ENCODE peak calls at places on chromosomes 12 and 14, in seven cellular contexts. One of them, this sample, is unnamed. For H3K4me1, the result is how much of the 10 kb centered on the place peaks cover.

GRCh38 chr12:115998119-115998633 is 279.3 kb downstream of the MED13L start:
- DNase-seq in Peyer's patch: peak
- DNase-seq in ascending aorta: no peak
- DNase-seq in PC-3: peak
- DNase-seq in A549: peak
- DNase-seq in tibial artery: no peak
- DNase-seq in heart right ventricle: no peak
- DNase-seq in this sample: no peak

GRCh38 chr12:54052745-54053624 is 650 bp upstream of the HOXC4 start:
- DNase-seq in Peyer's patch: peak
- DNase-seq in ascending aorta: no peak
- DNase-seq in PC-3: no peak
- DNase-seq in A549: no peak
- DNase-seq in tibial artery: no peak
- DNase-seq in heart right ventricle: no peak
- DNase-seq in this sample: no peak

GRCh38 chr14:89466939-89467338 is 49.9 kb upstream of the FOXN3 start:
- DNase-seq in Peyer's patch: no peak
- DNase-seq in ascending aorta: no peak
- DNase-seq in PC-3: no peak
- DNase-seq in A549: no peak
- DNase-seq in tibial artery: peak
- DNase-seq in heart right ventricle: no peak
- DNase-seq in this sample: no peak

GRCh38 chr12:123523518-123523917 is 10.0 kb downstream of the RILPL1 start:
- DNase-seq in Peyer's patch: no peak
- DNase-seq in ascending aorta: no peak
- DNase-seq in PC-3: no peak
- DNase-seq in A549: no peak
- DNase-seq in tibial artery: no peak
- DNase-seq in heart right ventricle: no peak
- DNase-seq in this sample: no peak

GRCh38 chr14:105053421-105053820 is 11.8 kb downstream of the GPR132 start:
- DNase-seq in Peyer's patch: no peak
- DNase-seq in ascending aorta: no peak
- DNase-seq in PC-3: no peak
- DNase-seq in A549: no peak
- DNase-seq in tibial artery: no peak
- DNase-seq in heart right ventricle: no peak
- DNase-seq in this sample: no peak

GRCh38 chr12:26724309-26724702 is 108.7 kb downstream of the ITPR2 start:
- DNase-seq in Peyer's patch: no peak
- DNase-seq in ascending aorta: no peak
- DNase-seq in PC-3: no peak
- DNase-seq in A549: no peak
- DNase-seq in tibial artery: no peak
- DNase-seq in heart right ventricle: no peak
- DNase-seq in this sample: no peak

GRCh38 chr12:19158909-19159308 is 29.4 kb downstream of the PLEKHA5 start:
- DNase-seq in Peyer's patch: no peak
- DNase-seq in ascending aorta: no peak
- DNase-seq in PC-3: no peak
- DNase-seq in A549: no peak
- DNase-seq in tibial artery: no peak
- DNase-seq in heart right ventricle: no peak
- DNase-seq in this sample: no peak

GRCh38 chr12:119990382-119990874 is 1.4 kb downstream of the BICDL1 start:
- DNase-seq in Peyer's patch: no peak
- DNase-seq in ascending aorta: no peak
- DNase-seq in PC-3: no peak
- DNase-seq in A549: no peak
- DNase-seq in tibial artery: no peak
- DNase-seq in heart right ventricle: no peak
- DNase-seq in this sample: no peak

GRCh38 chr12:124771462-124772361 is 92.0 kb downstream of the SCARB1 start:
- DNase-seq in Peyer's patch: peak
- DNase-seq in ascending aorta: no peak
- DNase-seq in PC-3: peak
- DNase-seq in A549: peak
- DNase-seq in tibial artery: peak
- DNase-seq in heart right ventricle: peak
- DNase-seq in this sample: peak

GRCh38 chr12:58728397-58728796 is 191.9 kb downstream of the LRIG3 start:
- DNase-seq in Peyer's patch: no peak
- DNase-seq in ascending aorta: no peak
- DNase-seq in PC-3: peak
- DNase-seq in A549: peak
- DNase-seq in tibial artery: no peak
- DNase-seq in heart right ventricle: no peak
- DNase-seq in this sample: no peak

GRCh38 chr12:43806737-43807072 is 588 bp upstream of the TWF1 start:
- DNase-seq in Peyer's patch: no peak
- DNase-seq in ascending aorta: no peak
- DNase-seq in PC-3: no peak
- DNase-seq in A549: no peak
- DNase-seq in tibial artery: no peak
- DNase-seq in heart right ventricle: no peak
- DNase-seq in this sample: no peak

GRCh38 chr12:95342008-95342407 is 124.4 kb downstream of the VEZT start:
- DNase-seq in Peyer's patch: no peak
- DNase-seq in ascending aorta: no peak
- DNase-seq in PC-3: no peak
- DNase-seq in A549: no peak
- DNase-seq in tibial artery: no peak
- DNase-seq in heart right ventricle: no peak
- DNase-seq in this sample: no peak
- H3K4me1 ChIP-seq in Peyer's patch: under half
- H3K4me1 ChIP-seq in ascending aorta: under half
- H3K4me1 ChIP-seq in PC-3: under half
- H3K4me1 ChIP-seq in A549: under half
- H3K4me1 ChIP-seq in tibial artery: under half
- H3K4me1 ChIP-seq in heart right ventricle: under half
- H3K4me1 ChIP-seq in this sample: under half

DNA sequence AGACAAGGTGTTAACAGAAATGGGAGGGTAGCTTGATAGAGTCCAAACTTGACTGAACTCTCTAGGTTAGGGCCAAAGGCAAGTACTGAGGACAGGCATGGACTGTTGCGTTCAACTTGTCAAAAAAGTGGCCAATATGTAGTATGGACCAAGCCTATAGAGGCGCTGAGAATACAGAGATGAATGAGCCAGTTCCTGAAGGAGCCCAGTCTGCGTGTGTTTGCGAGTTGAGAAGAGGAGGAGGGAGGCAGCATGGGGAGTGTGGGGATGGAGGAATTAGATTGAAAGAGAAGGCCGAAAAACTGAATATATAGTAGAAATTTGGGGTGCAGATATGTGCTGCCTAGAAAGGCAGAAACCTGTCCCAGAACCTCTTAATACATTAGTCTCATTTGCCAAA is 412.4 kb downstream of the PCNX1 start:
- DNase-seq in Peyer's patch: no peak
- DNase-seq in ascending aorta: no peak
- DNase-seq in PC-3: peak
- DNase-seq in A549: peak
- DNase-seq in tibial artery: no peak
- DNase-seq in heart right ventricle: no peak
- DNase-seq in this sample: no peak
- TF ChIP-seq CTCF in Peyer's patch: no peak
- TF ChIP-seq CTCF in ascending aorta: no peak
- TF ChIP-seq CTCF in PC-3: no peak
- TF ChIP-seq CTCF in A549: no peak
- TF ChIP-seq CTCF in tibial artery: no peak
- TF ChIP-seq CTCF in heart right ventricle: no peak
- TF ChIP-seq CTCF in this sample: no peak

GRCh38 chr12:107560906-107561285 is 124.7 kb upstream of the PWP1 start:
- DNase-seq in Peyer's patch: no peak
- DNase-seq in ascending aorta: no peak
- DNase-seq in PC-3: no peak
- DNase-seq in A549: no peak
- DNase-seq in tibial artery: no peak
- DNase-seq in heart right ventricle: no peak
- DNase-seq in this sample: no peak

GRCh38 chr12:107557589-107558100 is 128.0 kb upstream of the PWP1 start:
- DNase-seq in Peyer's patch: no peak
- DNase-seq in ascending aorta: no peak
- DNase-seq in PC-3: no peak
- DNase-seq in A549: no peak
- DNase-seq in tibial artery: no peak
- DNase-seq in heart right ventricle: no peak
- DNase-seq in this sample: no peak

GRCh38 chr12:107558816-107559382 is 126.7 kb upstream of the PWP1 start:
- DNase-seq in Peyer's patch: no peak
- DNase-seq in ascending aorta: no peak
- DNase-seq in PC-3: no peak
- DNase-seq in A549: no peak
- DNase-seq in tibial artery: no peak
- DNase-seq in heart right ventricle: no peak
- DNase-seq in this sample: no peak

GRCh38 chr12:107558141-107558815 is 127.3 kb upstream of the PWP1 start:
- DNase-seq in Peyer's patch: no peak
- DNase-seq in ascending aorta: no peak
- DNase-seq in PC-3: no peak
- DNase-seq in A549: no peak
- DNase-seq in tibial artery: no peak
- DNase-seq in heart right ventricle: no peak
- DNase-seq in this sample: no peak

GRCh38 chr12:107560194-107560905 is 125.2 kb upstream of the PWP1 start:
- DNase-seq in Peyer's patch: no peak
- DNase-seq in ascending aorta: no peak
- DNase-seq in PC-3: no peak
- DNase-seq in A549: peak
- DNase-seq in tibial artery: no peak
- DNase-seq in heart right ventricle: no peak
- DNase-seq in this sample: no peak
- H3K4me3 ChIP-seq in Peyer's patch: no peak
- H3K4me3 ChIP-seq in ascending aorta: no peak
- H3K4me3 ChIP-seq in PC-3: no peak
- H3K4me3 ChIP-seq in A549: no peak
- H3K4me3 ChIP-seq in tibial artery: no peak
- H3K4me3 ChIP-seq in heart right ventricle: no peak
- H3K4me3 ChIP-seq in this sample: no peak

GRCh38 chr14:64725879-64726584 is 21.8 kb downstream of the PLEKHG3 start:
- DNase-seq in Peyer's patch: no peak
- DNase-seq in ascending aorta: no peak
- DNase-seq in PC-3: no peak
- DNase-seq in A549: no peak
- DNase-seq in tibial artery: no peak
- DNase-seq in heart right ventricle: no peak
- DNase-seq in this sample: no peak
- H3K4me1 ChIP-seq in Peyer's patch: under half
- H3K4me1 ChIP-seq in ascending aorta: under half
- H3K4me1 ChIP-seq in PC-3: half or more
- H3K4me1 ChIP-seq in A549: half or more
- H3K4me1 ChIP-seq in tibial artery: half or more
- H3K4me1 ChIP-seq in heart right ventricle: half or more
- H3K4me1 ChIP-seq in this sample: under half

This sample was measured in CD8-positive, alpha-beta T cell.